ENCODE peak calls at places on chromosomes 4 and X, in ten cellular contexts. S, U, N, J, T, W, G, M, Y and I are unnamed samples.

GRCh38 chr4:108004646-108005045 is 15.0 kb downstream of the HADH start:
- DNase-seq in S (no peak), U (no peak), N (no peak), J (no peak), T (no peak), W (no peak), G (no peak), M (no peak), Y (no peak), I (no peak)

GRCh38 chrX:13398073-13398823 is 78.4 kb upstream of the ATXN3L start:
- DNase-seq in S (no peak), U (peak; percentile 95), N (peak; percentile 89), J (peak; percentile 31), T (no peak), W (no peak), G (peak; percentile 19), M (peak; percentile 70), Y (peak; percentile 54), I (no peak)

GRCh38 chrX:113675278-113675677 is 834.6 kb upstream of the AMOT start:
- DNase-seq in S (no peak), U (no peak), N (no peak), J (no peak), T (no peak), W (no peak), G (no peak), M (no peak), Y (no peak), I (no peak)

GRCh38 chr4:173696551-173696950 is 166.5 kb upstream of the HAND2 start:
- DNase-seq in S (no peak), U (no peak), N (no peak), J (no peak), T (no peak), W (no peak), G (no peak), M (no peak), Y (no peak), I (no peak)

GRCh38 chrX:120740072-120740471 is 110.2 kb upstream of the C1GALT1C1 start:
- DNase-seq in S (no peak), U (no peak), N (no peak), J (no peak), T (no peak), W (no peak), G (no peak), M (no peak), Y (no peak), I (no peak)

GRCh38 chr4:8917868-8918783 is 46.5 kb upstream of the HMX1 start:
- DNase-seq in S (peak; percentile 93), U (peak; percentile 44), N (peak; percentile 38), J (peak; percentile 49), T (peak; percentile 76), W (peak; percentile 86), G (peak; percentile 33), M (peak; percentile 23), Y (peak; percentile 48), I (no peak)

GRCh38 chrX:317424-318067 is 1.1 kb downstream of the GTPBP6 start:
- DNase-seq in S (peak; percentile 96), U (no peak), N (no peak), J (no peak), T (no peak), W (no peak), G (no peak), M (no peak), Y (no peak), I (no peak)

GRCh38 chr4:88854481-88854880 is 156.9 kb upstream of the NAP1L5 start:
- DNase-seq in S (no peak), U (no peak), N (no peak), J (no peak), T (no peak), W (no peak), G (no peak), M (no peak), Y (no peak), I (no peak)

GRCh38 chr4:187209921-187210613 is 486.4 kb upstream of the FAT1 start:
- DNase-seq in S (no peak), U (no peak), N (no peak), J (no peak), T (no peak), W (no peak), G (peak; percentile 64), M (no peak), Y (no peak), I (no peak)

GRCh38 chrX:2928583-2929434 is at the start of gene ARSD:
- DNase-seq in S (peak; percentile 86), U (peak; percentile 79), N (peak; percentile 55), J (peak; percentile 97), T (peak; percentile 92), W (peak; percentile 95), G (peak; percentile 90), M (peak; percentile 74), Y (no peak), I (peak; percentile 92)

GRCh38 chrX:11406109-11406755 is 113.0 kb downstream of the AMELX start:
- DNase-seq in S (no peak), U (no peak), N (no peak), J (no peak), T (no peak), W (no peak), G (no peak), M (no peak), Y (no peak), I (no peak)

GRCh38 chrX:149718757-149719156 is 6.9 kb downstream of the MAGEA11 start:
- DNase-seq in S (no peak), U (no peak), N (no peak), J (no peak), T (no peak), W (no peak), G (no peak), M (no peak), Y (no peak), I (peak; percentile 55)

GRCh38 chrX:149720021-149720689 is 8.3 kb downstream of the MAGEA11 start:
- DNase-seq in S (no peak), U (no peak), N (no peak), J (no peak), T (no peak), W (no peak), G (no peak), M (peak; percentile 43), Y (peak; percentile 2), I (peak; percentile 61)

GRCh38 chrX:149721778-149722177 is 9.9 kb downstream of the MAGEA11 start:
- DNase-seq in S (no peak), U (no peak), N (no peak), J (no peak), T (no peak), W (no peak), G (no peak), M (no peak), Y (no peak), I (peak; percentile 37)

GRCh38 chrX:149715468-149715867 is 3.6 kb downstream of the MAGEA11 start:
- DNase-seq in S (no peak), U (no peak), N (no peak), J (no peak), T (no peak), W (no peak), G (no peak), M (no peak), Y (no peak), I (no peak)

GRCh38 chrX:149717803-149718202 is 5.9 kb downstream of the MAGEA11 start:
- DNase-seq in S (no peak), U (no peak), N (no peak), J (no peak), T (no peak), W (no peak), G (no peak), M (no peak), Y (no peak), I (no peak)
- H3K9me3 ChIP-seq in S (no peaks in the 10 kb centered on the region), U (no peaks in the 10 kb centered on the region), N (no peaks in the 10 kb centered on the region), J (no peaks in the 10 kb centered on the region), T (no peaks in the 10 kb centered on the region), W (no peaks in the 10 kb centered on the region), G (no peaks in the 10 kb centered on the region), M (no peaks in the 10 kb centered on the region), Y (no peaks in the 10 kb centered on the region), I (no peaks in the 10 kb centered on the region)

DNA sequence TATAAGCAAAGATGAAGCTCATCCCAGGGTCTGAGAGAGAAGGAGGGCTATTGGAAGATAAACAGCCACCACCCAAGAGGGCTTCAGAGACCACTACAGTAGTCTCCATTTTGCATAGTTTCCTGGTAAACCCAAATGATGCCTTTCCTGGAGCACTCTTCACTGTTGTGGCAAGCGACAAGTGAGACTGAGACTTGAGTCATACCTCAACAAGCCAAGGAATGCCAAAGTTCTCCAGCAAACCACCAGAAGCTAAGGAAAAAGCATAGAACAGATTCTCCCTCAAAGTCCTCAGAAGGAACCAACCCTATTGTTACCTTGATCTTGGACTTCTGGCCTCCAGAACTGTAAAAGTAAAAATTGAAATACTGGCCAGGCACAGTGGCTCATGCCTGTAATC is 65.9 kb downstream of the LARP7 start:
- DNase-seq in S (no peak), U (no peak), N (no peak), J (no peak), T (no peak), W (no peak), G (no peak), M (no peak), Y (no peak), I (no peak)
- TF ChIP-seq CTCF in S (no peak), U (no peak), N (no peak), J (no peak), T (no peak), W (no peak), G (no peak), M (no peak), Y (no peak), I (no peak)

GRCh38 chr4:168308912-168309311 is 9.6 kb downstream of the DDX60 start:
- DNase-seq in S (no peak), U (no peak), N (no peak), J (no peak), T (no peak), W (no peak), G (no peak), M (no peak), Y (no peak), I (no peak)

GRCh38 chr4:168306476-168306875 is 12.1 kb downstream of the DDX60 start:
- DNase-seq in S (no peak), U (no peak), N (no peak), J (no peak), T (no peak), W (no peak), G (no peak), M (no peak), Y (no peak), I (no peak)

GRCh38 chr4:168309781-168310180 is 8.8 kb downstream of the DDX60 start:
- DNase-seq in S (peak; percentile 30), U (peak; percentile 68), N (no peak), J (no peak), T (no peak), W (no peak), G (no peak), M (no peak), Y (no peak), I (no peak)

GRCh38 chr4:168304744-168305459 is 13.7 kb downstream of the DDX60 start:
- DNase-seq in S (no peak), U (peak; percentile 39), N (no peak), J (no peak), T (no peak), W (no peak), G (no peak), M (no peak), Y (no peak), I (no peak)
- TF ChIP-seq POLR2AphosphoS5 in S (no peak), U (peak; percentile 19), N (no peak), J (no peak), T (no peak), W (no peak), G (no peak), M (no peak), Y (no peak), I (no peak)

DNA sequence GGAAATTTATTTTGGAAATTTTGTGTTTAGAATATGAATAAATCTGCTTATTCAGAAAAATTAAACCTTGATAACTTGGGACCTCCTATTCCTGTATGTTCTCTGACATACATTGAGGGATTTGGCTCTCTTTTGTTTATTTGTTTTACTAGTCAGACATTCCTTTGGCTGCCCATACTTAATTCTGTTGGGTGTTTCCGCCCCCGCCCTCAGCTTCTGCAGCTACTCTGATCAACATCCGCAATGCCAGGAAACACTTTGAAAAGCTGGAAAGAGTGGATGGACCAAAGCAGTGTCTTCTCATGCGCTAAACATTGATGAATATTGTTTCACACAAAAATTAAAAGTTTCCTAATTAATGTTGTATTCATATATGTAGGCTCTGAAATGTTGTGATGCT is 40.5 kb downstream of the RRAGB start:
- DNase-seq in S (no peak), U (peak; percentile 76), N (no peak), J (no peak), T (no peak), W (no peak), G (no peak), M (no peak), Y (no peak), I (no peak)
- H3K9me3 ChIP-seq in S (no peaks in the 10 kb centered on the region), U (no peaks in the 10 kb centered on the region), N (no peaks in the 10 kb centered on the region), J (no peaks in the 10 kb centered on the region), T (no peaks in the 10 kb centered on the region), W (no peaks in the 10 kb centered on the region), G (no peaks in the 10 kb centered on the region), M (no peaks in the 10 kb centered on the region), Y (no peaks in the 10 kb centered on the region), I (no peaks in the 10 kb centered on the region)